ENCODE peak calls at places on chromosomes 1 and 21, in four cellular contexts. One of them, this sample, is unnamed. For H3K4me1 and H3K9me2, the result is how much of the 10 kb centered on the place peaks cover.

GRCh38 chr1:196105901-196106300 is 502.3 kb downstream of the KCNT2 start:
- DNase-seq in MM.1S: no peak
- DNase-seq in PC-3: peak
- DNase-seq in GM23338: no peak
- DNase-seq in this sample: no peak

GRCh38 chr1:29698033-29698432 is 461.7 kb downstream of the PTPRU start:
- DNase-seq in GM23338: peak
- DNase-seq in MM.1S: no peak
- DNase-seq in PC-3: peak
- DNase-seq in this sample: peak

GRCh38 chr1:28782011-28782410 is 30.0 kb upstream of the OPRD1 start:
- DNase-seq in PC-3: no peak
- DNase-seq in GM23338: no peak
- DNase-seq in MM.1S: no peak
- DNase-seq in this sample: no peak

GRCh38 chr21:38988211-38989096 is 182.7 kb downstream of the ETS2 start:
- DNase-seq in GM23338: no peak
- DNase-seq in MM.1S: no peak
- DNase-seq in PC-3: no peak
- DNase-seq in this sample: peak

GRCh38 chr1:181206513-181206912 is 118.0 kb downstream of the IER5 start:
- DNase-seq in PC-3: no peak
- DNase-seq in MM.1S: no peak
- DNase-seq in GM23338: peak
- DNase-seq in this sample: no peak

GRCh38 chr1:20322081-20322824 is 31.6 kb downstream of the VWA5B1 start:
- DNase-seq in PC-3: no peak
- DNase-seq in GM23338: no peak
- DNase-seq in MM.1S: no peak
- DNase-seq in this sample: no peak

GRCh38 chr1:99737016-99737415 is 29.4 kb downstream of the FRRS1 start:
- DNase-seq in GM23338: peak
- DNase-seq in MM.1S: peak
- DNase-seq in PC-3: peak
- DNase-seq in this sample: peak

GRCh38 chr1:214506972-214507431 is 44.4 kb downstream of the PTPN14 start:
- DNase-seq in GM23338: peak
- DNase-seq in PC-3: peak
- DNase-seq in MM.1S: no peak
- DNase-seq in this sample: peak

GRCh38 chr21:45316871-45317400 is 29.2 kb upstream of the POFUT2 start:
- DNase-seq in MM.1S: no peak
- DNase-seq in GM23338: no peak
- DNase-seq in PC-3: no peak
- DNase-seq in this sample: no peak

GRCh38 chr1:228846952-228847351 is 111.7 kb downstream of the RHOU start:
- DNase-seq in MM.1S: no peak
- DNase-seq in PC-3: no peak
- DNase-seq in GM23338: no peak
- DNase-seq in this sample: no peak

GRCh38 chr1:205610036-205610435 is 21.8 kb downstream of the ELK4 start:
- DNase-seq in PC-3: peak
- DNase-seq in MM.1S: no peak
- DNase-seq in GM23338: peak
- DNase-seq in this sample: no peak

GRCh38 chr1:54107131-54107530 is 45.7 kb downstream of the CDCP2 start:
- DNase-seq in PC-3: peak
- DNase-seq in MM.1S: no peak
- DNase-seq in GM23338: peak
- DNase-seq in this sample: no peak

GRCh38 chr1:43834280-43835140 is 99.1 kb upstream of the ARTN start:
- DNase-seq in PC-3: peak
- DNase-seq in MM.1S: no peak
- DNase-seq in GM23338: no peak
- DNase-seq in this sample: no peak

GRCh38 chr21:36751383-36751782 is 52.5 kb downstream of the SIM2 start:
- DNase-seq in PC-3: no peak
- DNase-seq in MM.1S: no peak
- DNase-seq in GM23338: peak
- DNase-seq in this sample: no peak

GRCh38 chr1:34884961-34885360 is 25.4 kb upstream of the SMIM12 start:
- DNase-seq in GM23338: peak
- DNase-seq in MM.1S: no peak
- DNase-seq in PC-3: no peak
- DNase-seq in this sample: no peak

GRCh38 chr1:46465981-46466476 is 23.6 kb upstream of the DMBX1 start:
- DNase-seq in MM.1S: no peak
- DNase-seq in PC-3: no peak
- DNase-seq in GM23338: no peak
- DNase-seq in this sample: no peak

GRCh38 chr1:61742620-61743431 is 546 bp downstream of the PATJ start:
- DNase-seq in MM.1S: no peak
- DNase-seq in GM23338: peak
- DNase-seq in PC-3: peak
- DNase-seq in this sample: peak

GRCh38 chr21:37780991-37781983 is 135.0 kb downstream of the KCNJ6 start:
- DNase-seq in GM23338: no peak
- DNase-seq in MM.1S: no peak
- DNase-seq in PC-3: no peak
- DNase-seq in this sample: no peak

GRCh38 chr1:211036701-211037494 is 97.0 kb downstream of the KCNH1 start:
- DNase-seq in PC-3: peak
- DNase-seq in MM.1S: no peak
- DNase-seq in GM23338: no peak
- DNase-seq in this sample: peak

GRCh38 chr1:67009792-67010191 is 44.2 kb downstream of the SLC35D1 start:
- DNase-seq in GM23338: no peak
- DNase-seq in MM.1S: no peak
- DNase-seq in PC-3: no peak
- DNase-seq in this sample: no peak

GRCh38 chr1:178683304-178683703 is 41.7 kb upstream of the RALGPS2 start:
- DNase-seq in MM.1S: no peak
- DNase-seq in PC-3: no peak
- DNase-seq in GM23338: no peak
- DNase-seq in this sample: no peak

DNA sequence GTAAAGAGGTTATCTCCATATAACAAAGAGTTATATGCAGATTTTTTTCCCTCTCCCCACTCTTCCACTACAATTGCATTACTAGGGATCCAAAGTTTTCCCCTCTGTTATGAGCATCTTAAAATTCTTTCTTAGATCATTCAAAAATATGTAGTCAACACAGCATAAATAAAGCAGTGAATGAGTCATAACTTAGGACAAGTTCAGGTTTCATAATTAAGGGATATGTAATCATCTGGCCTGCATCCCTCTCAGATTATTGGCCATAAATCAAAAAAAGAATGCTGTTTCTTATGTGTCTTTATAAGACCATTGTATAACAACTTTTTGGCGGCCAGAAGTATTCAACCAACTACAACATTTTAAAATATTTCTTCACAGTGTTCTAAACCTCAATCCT is 1526.1 kb downstream of the KCNT2 start:
- DNase-seq in GM23338: no peak
- DNase-seq in MM.1S: no peak
- DNase-seq in PC-3: peak
- DNase-seq in this sample: no peak
- H3K4me1 ChIP-seq in GM23338: under half
- H3K4me1 ChIP-seq in MM.1S: under half
- H3K4me1 ChIP-seq in PC-3: under half
- H3K4me1 ChIP-seq in this sample: under half

GRCh38 chr1:151520359-151520758 is 9.2 kb downstream of the CGN start:
- DNase-seq in GM23338: no peak
- DNase-seq in MM.1S: peak
- DNase-seq in PC-3: no peak
- DNase-seq in this sample: no peak

GRCh38 chr1:151519667-151520066 is 8.5 kb downstream of the CGN start:
- DNase-seq in MM.1S: no peak
- DNase-seq in PC-3: no peak
- DNase-seq in GM23338: no peak
- DNase-seq in this sample: no peak

GRCh38 chr1:151518936-151519335 is 7.7 kb downstream of the CGN start:
- DNase-seq in MM.1S: no peak
- DNase-seq in PC-3: no peak
- DNase-seq in GM23338: no peak
- DNase-seq in this sample: no peak

GRCh38 chr1:151516031-151516511 is 4.9 kb downstream of the CGN start:
- DNase-seq in MM.1S: no peak
- DNase-seq in PC-3: peak
- DNase-seq in GM23338: peak
- DNase-seq in this sample: peak

GRCh38 chr1:151518431-151518830 is 7.2 kb downstream of the CGN start:
- DNase-seq in MM.1S: no peak
- DNase-seq in PC-3: no peak
- DNase-seq in GM23338: no peak
- DNase-seq in this sample: no peak
- H3K9me2 ChIP-seq in MM.1S: under half
- H3K9me2 ChIP-seq in PC-3: under half
- H3K9me2 ChIP-seq in GM23338: under half
- H3K9me2 ChIP-seq in this sample: under half

DNA sequence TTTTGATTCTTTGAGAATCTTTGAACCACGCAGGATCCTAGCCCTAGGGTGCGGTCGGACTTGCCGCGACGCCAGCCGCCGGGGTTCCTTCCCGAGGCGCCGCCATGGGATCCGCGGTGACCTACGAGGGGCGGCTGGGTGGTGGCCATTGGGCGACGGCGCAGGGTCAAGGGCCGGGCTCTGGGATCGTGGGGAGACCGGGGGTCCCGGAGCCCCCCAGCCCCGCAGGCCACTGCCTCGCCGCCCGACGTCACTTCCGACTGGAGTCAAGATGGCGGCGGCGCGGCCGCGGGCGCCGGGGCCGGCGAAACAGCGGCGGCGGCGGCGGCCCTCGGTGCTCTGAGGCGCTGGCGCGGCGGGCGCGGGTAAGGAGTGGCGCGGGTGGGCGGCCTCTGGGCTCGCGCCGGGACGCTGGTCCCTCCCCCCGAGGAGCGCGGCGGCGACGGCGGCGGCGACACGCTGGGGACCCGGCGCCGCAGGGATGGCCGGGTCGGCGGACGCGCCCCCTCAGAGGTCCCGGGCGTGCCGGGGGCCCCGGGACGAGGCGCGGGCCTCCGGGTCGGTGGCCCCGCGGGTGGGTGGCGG is at the start of gene PRDM2:
- DNase-seq in PC-3: peak
- DNase-seq in MM.1S: peak
- DNase-seq in GM23338: peak
- DNase-seq in this sample: peak
- H2AFZ ChIP-seq in PC-3: peak
- H2AFZ ChIP-seq in MM.1S: peak
- H2AFZ ChIP-seq in GM23338: peak
- H2AFZ ChIP-seq in this sample: peak

GRCh38 chr21:35025206-35026152 is 23.6 kb downstream of the RUNX1 start:
- DNase-seq in GM23338: no peak
- DNase-seq in MM.1S: no peak
- DNase-seq in PC-3: no peak
- DNase-seq in this sample: no peak
- H3K4me1 ChIP-seq in GM23338: under half
- H3K4me1 ChIP-seq in MM.1S: under half
- H3K4me1 ChIP-seq in PC-3: under half
- H3K4me1 ChIP-seq in this sample: under half

GRCh38 chr1:230784163-230784562 is 37.0 kb downstream of the CAPN9 start:
- DNase-seq in MM.1S: no peak
- DNase-seq in GM23338: peak
- DNase-seq in PC-3: no peak
- DNase-seq in this sample: no peak

GRCh38 chr1:230790026-230790425 is 42.8 kb downstream of the CAPN9 start:
- DNase-seq in MM.1S: no peak
- DNase-seq in PC-3: no peak
- DNase-seq in GM23338: no peak
- DNase-seq in this sample: no peak

GRCh38 chr1:230788561-230789275 is 41.5 kb downstream of the CAPN9 start:
- DNase-seq in MM.1S: no peak
- DNase-seq in PC-3: no peak
- DNase-seq in GM23338: no peak
- DNase-seq in this sample: no peak

GRCh38 chr1:230787471-230787870 is 40.3 kb downstream of the CAPN9 start:
- DNase-seq in GM23338: no peak
- DNase-seq in MM.1S: no peak
- DNase-seq in PC-3: no peak
- DNase-seq in this sample: no peak

GRCh38 chr1:230785643-230786405 is 38.6 kb downstream of the CAPN9 start:
- DNase-seq in MM.1S: no peak
- DNase-seq in GM23338: no peak
- DNase-seq in PC-3: no peak
- DNase-seq in this sample: no peak
- H3K9me2 ChIP-seq in MM.1S: under half
- H3K9me2 ChIP-seq in GM23338: under half
- H3K9me2 ChIP-seq in PC-3: under half
- H3K9me2 ChIP-seq in this sample: under half

GRCh38 chr1:174788981-174789380 is 210.8 kb upstream of the CACYBP start:
- DNase-seq in GM23338: no peak
- DNase-seq in MM.1S: peak
- DNase-seq in PC-3: peak
- DNase-seq in this sample: no peak
- H2AFZ ChIP-seq in GM23338: no peak
- H2AFZ ChIP-seq in MM.1S: no peak
- H2AFZ ChIP-seq in PC-3: no peak
- H2AFZ ChIP-seq in this sample: no peak

GRCh38 chr21:17402885-17403477 is 109.9 kb upstream of the CXADR start:
- DNase-seq in GM23338: no peak
- DNase-seq in MM.1S: no peak
- DNase-seq in PC-3: no peak
- DNase-seq in this sample: no peak

DNA sequence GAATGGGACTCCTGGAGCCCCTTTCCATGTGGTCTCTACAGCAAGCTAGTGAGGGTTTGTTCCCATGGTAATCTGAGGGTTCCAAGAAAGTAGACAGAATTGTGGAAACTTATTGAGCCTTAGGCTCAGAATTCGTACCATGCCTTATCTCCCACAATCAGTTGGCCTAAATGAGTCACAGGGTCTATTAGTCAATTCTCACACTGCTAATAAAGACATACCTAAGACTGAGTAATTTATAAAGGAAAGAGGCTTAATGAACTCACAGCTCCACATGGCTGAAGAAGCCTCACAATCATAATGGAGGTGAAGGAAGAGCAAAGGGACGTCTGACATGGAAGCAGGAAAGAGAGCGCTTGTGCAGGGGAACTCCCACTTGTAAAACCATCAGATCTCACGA is 106.6 kb upstream of the CXADR start:
- DNase-seq in MM.1S: no peak
- DNase-seq in GM23338: no peak
- DNase-seq in PC-3: no peak
- DNase-seq in this sample: no peak
- H3K4me1 ChIP-seq in MM.1S: under half
- H3K4me1 ChIP-seq in GM23338: under half
- H3K4me1 ChIP-seq in PC-3: under half
- H3K4me1 ChIP-seq in this sample: under half

GRCh38 chr1:147235822-147236221 is 6.7 kb upstream of the CHD1L start:
- DNase-seq in GM23338: no peak
- DNase-seq in MM.1S: no peak
- DNase-seq in PC-3: no peak
- DNase-seq in this sample: no peak

GRCh38 chr1:147236959-147237791 is 5.3 kb upstream of the CHD1L start:
- DNase-seq in PC-3: peak
- DNase-seq in MM.1S: no peak
- DNase-seq in GM23338: no peak
- DNase-seq in this sample: peak

GRCh38 chr1:147238053-147238902 is 4.2 kb upstream of the CHD1L start:
- DNase-seq in MM.1S: no peak
- DNase-seq in GM23338: no peak
- DNase-seq in PC-3: peak
- DNase-seq in this sample: peak

GRCh38 chr1:147238925-147239820 is 3.3 kb upstream of the CHD1L start:
- DNase-seq in MM.1S: no peak
- DNase-seq in PC-3: no peak
- DNase-seq in GM23338: no peak
- DNase-seq in this sample: no peak

GRCh38 chr1:147236448-147236847 is 6.0 kb upstream of the CHD1L start:
- DNase-seq in PC-3: no peak
- DNase-seq in GM23338: no peak
- DNase-seq in MM.1S: no peak
- DNase-seq in this sample: no peak
- H3K9me2 ChIP-seq in PC-3: under half
- H3K9me2 ChIP-seq in GM23338: under half
- H3K9me2 ChIP-seq in MM.1S: under half
- H3K9me2 ChIP-seq in this sample: under half